ENCODE peak calls at places on chromosomes 16 and 17, in four cellular contexts. H is H1, V is HepG2, B is K562. Y is an unnamed sample.

GRCh38 chr16:84176192-84177053 is 10.4 kb downstream of the TAF1C start:
- DNase-seq in H (no peak), B (no peak), V (peak; percentile 31), Y (no peak)

GRCh38 chr17:47905221-47905733 is 9.2 kb downstream of the SP2 start:
- DNase-seq in H (no peak), B (no peak), V (peak; percentile 52), Y (no peak)

GRCh38 chr16:31875112-31875803 is 1.7 kb downstream of the ZNF267 start:
- DNase-seq in B (peak; percentile 27), H (no peak), V (no peak), Y (no peak)

GRCh38 chr16:2082171-2082982 is 34.6 kb downstream of the TSC2 start:
- DNase-seq in B (no peak), H (no peak), V (no peak), Y (no peak)

GRCh38 chr17:82972836-82973372 is 106.5 kb upstream of the METRNL start:
- DNase-seq in B (no peak), V (no peak), H (no peak), Y (peak; percentile 11)

GRCh38 chr16:29649560-29650494 is 13.2 kb upstream of the SPN start:
- DNase-seq in B (no peak), H (no peak), V (no peak), Y (no peak)

GRCh38 chr16:76639685-76640289 is 362.6 kb downstream of the CNTNAP4 start:
- DNase-seq in B (no peak), V (peak; percentile 47), H (peak; percentile 54), Y (no peak)

GRCh38 chr17:4032738-4033137 is 68.5 kb upstream of the ATP2A3 start:
- DNase-seq in B (no peak), V (no peak), H (no peak), Y (no peak)

GRCh38 chr17:8289103-8289397 is 580 bp downstream of the RANGRF start:
- DNase-seq in B (no peak), V (no peak), H (peak; percentile 93), Y (no peak)

GRCh38 chr16:592518-593306 is 2.8 kb downstream of the RAB40C start:
- DNase-seq in H (no peak), V (peak; percentile 51), B (no peak), Y (no peak)

GRCh38 chr16:85422374-85423185 is 190.5 kb upstream of the GSE1 start:
- DNase-seq in B (peak; percentile 81), H (peak; percentile 64), V (peak; percentile 92), Y (no peak)

GRCh38 chr17:43579570-43580140 is 33.5 kb upstream of the ETV4 start:
- DNase-seq in B (no peak), V (peak; percentile 53), H (no peak), Y (no peak)

GRCh38 chr17:77451271-77451893 is 310.6 kb downstream of the SEC14L1 start:
- DNase-seq in B (peak; percentile 84), V (peak; percentile 96), H (peak; percentile 88), Y (no peak)

GRCh38 chr16:14511798-14512131 is 118.3 kb downstream of the PARN start:
- DNase-seq in H (no peak), V (no peak), B (no peak), Y (no peak)

GRCh38 chr16:14510581-14510938 is 119.5 kb downstream of the PARN start:
- DNase-seq in B (no peak), H (no peak), V (no peak), Y (no peak)

GRCh38 chr16:14510939-14511797 is 118.9 kb downstream of the PARN start:
- DNase-seq in H (no peak), V (peak; percentile 99), B (no peak), Y (no peak)

GRCh38 chr16:14509675-14510132 is 120.4 kb downstream of the PARN start:
- DNase-seq in H (no peak), B (no peak), V (no peak), Y (no peak)

DNA sequence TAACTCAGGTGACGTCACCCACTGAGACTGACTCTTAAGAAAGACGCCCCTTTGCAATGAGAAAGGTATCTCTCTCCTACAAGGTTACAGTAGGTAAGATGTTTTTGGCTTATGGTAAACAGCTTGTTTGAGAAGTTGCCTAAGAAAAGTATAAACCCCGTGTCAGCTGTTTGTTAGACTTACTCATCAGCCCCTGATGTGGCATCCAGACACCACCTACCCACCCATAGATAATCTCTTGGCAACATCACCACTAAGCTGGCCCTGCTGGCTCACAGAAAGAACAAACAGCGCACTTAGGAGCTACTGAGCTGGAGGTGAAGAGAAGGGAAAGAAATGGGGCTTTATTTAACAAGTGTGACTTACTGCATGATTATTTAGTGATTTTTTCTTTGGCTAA is 121.0 kb downstream of the PARN start:
- DNase-seq in B (no peak), H (no peak), V (peak; percentile 68), Y (no peak)
- TF ChIP-seq HDAC6 in B (no peak), H (no peak), V (no peak), Y (no peak)

GRCh38 chr16:14013571-14014283 is 57.4 kb upstream of the MRTFB start:
- DNase-seq in V (peak; percentile 77), H (no peak), B (no peak), Y (no peak)
- TF ChIP-seq HDAC6 in V (no peak), H (no peak), B (no peak), Y (no peak)

GRCh38 chr17:5123343-5124124 is 7.7 kb downstream of the USP6 start:
- DNase-seq in V (no peak), H (no peak), B (no peak), Y (no peak)

GRCh38 chr17:5118219-5118618 is 2.4 kb downstream of the USP6 start:
- DNase-seq in V (no peak), H (no peak), B (no peak), Y (no peak)

GRCh38 chr17:5122586-5123342 is 6.9 kb downstream of the USP6 start:
- DNase-seq in H (peak; percentile 75), V (no peak), B (no peak), Y (no peak)

GRCh38 chr17:5120036-5120435 is 4.2 kb downstream of the USP6 start:
- DNase-seq in H (no peak), B (no peak), V (no peak), Y (no peak)

DNA sequence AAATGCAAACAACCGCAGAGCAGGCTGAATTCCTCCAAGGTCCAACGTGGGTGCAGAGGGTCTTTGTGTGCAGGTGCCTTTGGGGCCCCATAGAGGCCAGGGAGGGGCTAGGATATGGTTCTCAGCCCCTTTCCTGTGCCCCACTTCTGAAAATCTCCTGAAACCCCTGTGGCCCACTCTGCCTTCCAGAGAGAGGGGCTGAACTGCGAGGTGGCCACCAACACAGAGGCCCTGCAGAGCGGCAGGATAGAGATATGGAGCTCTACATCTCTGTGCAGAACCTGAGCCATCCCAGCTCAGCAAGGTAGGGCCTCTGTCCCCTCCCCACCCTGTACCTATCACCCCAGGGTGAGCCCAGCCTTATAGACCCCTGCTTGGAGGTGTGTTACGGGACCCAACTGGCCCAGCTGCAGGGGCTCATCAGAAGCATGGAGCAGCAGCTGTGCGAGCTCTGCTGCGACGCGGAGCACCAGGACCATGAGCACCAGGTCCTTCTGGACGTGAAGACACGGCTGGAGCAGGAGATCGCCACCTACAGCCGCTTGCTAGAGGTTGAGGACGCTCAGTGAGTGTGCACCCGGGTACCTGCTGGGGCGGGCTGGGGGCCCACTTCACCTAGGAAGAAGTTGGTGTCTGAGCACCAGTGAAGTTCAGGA is 5.5 kb downstream of the USP6 start:
- DNase-seq in H (no peak), B (no peak), V (no peak), Y (no peak)
- TF ChIP-seq HDAC6 in H (no peak), B (no peak), V (no peak), Y (no peak)

GRCh38 chr17:79034931-79035485 is 11.0 kb downstream of the C1QTNF1 start:
- DNase-seq in H (no peak), V (no peak), B (no peak), Y (no peak)

GRCh38 chr17:79033046-79033616 is 9.2 kb downstream of the C1QTNF1 start:
- DNase-seq in H (no peak), B (no peak), V (no peak), Y (no peak)

GRCh38 chr17:79033741-79034501 is 10.0 kb downstream of the C1QTNF1 start:
- DNase-seq in V (no peak), H (no peak), B (no peak), Y (no peak)

GRCh38 chr17:79029327-79030009 is 5.5 kb downstream of the C1QTNF1 start:
- DNase-seq in V (no peak), H (no peak), B (no peak), Y (no peak)

DNA sequence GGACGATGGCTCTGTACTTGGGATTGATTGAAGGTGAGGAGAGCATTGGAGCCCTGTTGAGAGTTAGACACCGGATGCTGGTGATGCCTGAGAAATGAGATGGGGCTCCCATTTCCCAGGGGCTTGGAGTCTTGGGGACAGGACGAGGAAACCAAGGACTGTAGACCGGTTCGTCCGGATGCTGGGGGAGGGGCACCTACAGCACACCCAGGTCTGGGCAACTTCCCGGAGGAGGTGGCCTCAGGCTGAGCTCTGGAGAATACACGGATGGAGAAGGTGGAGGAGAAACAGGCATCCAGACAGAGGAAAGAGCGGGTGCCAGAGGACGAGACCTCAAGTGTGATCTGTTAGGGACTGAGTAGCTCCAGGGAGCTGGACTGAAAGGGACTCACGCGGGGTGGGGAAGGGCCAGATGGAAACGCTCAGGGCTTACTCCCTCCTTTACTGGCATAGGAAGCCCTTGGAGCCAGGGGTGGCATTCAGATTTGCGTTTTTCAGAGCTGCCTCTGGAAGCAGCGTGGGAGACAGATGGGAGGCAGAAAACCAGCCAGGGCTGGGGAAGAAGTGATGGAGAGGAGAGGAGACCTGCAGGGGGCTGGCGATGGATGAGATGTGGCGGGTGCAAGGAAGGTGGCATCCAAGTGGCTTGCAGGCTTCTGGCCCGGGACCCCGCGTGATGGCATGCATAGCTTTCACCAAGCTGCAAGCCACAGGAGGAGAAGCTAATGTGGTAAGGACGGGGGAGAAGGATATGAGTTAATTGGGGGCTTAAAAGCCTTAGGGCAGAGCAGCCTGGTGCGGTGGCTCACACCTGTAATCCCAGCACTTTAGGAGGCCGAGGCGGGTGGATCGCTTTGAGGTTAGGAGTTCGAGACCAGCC is 8.3 kb downstream of the C1QTNF1 start:
- DNase-seq in H (no peak), B (no peak), V (no peak), Y (no peak)
- TF ChIP-seq HDAC6 in H (no peak), B (no peak), V (no peak), Y (no peak)

Y was measured in GM12878.